ENCODE peak calls at places on chromosome 6, in five cellular contexts. R is fibroblast of mammary gland; D is Jurkat, Clone E6-1; N is astrocyte; Z is fibroblast of lung. M is an unnamed sample.

GRCh38 chr6:101851911-101852310 is 458.4 kb downstream of the GRIK2 start:
- DNase-seq in R (peak), D (no peak), N (no peak), Z (peak), M (peak)

GRCh38 chr6:136566007-136566487 is 15.8 kb upstream of the MAP7 start:
- DNase-seq in R (no peak), D (no peak), N (no peak), Z (no peak), M (no peak)

GRCh38 chr6:43175676-43176422 is 4.8 kb downstream of the SRF start:
- DNase-seq in R (no peak), D (no peak), N (no peak), Z (no peak), M (no peak)

GRCh38 chr6:169752074-169752623 is 727 bp downstream of the ERMARD start:
- DNase-seq in R (peak), D (no peak), N (no peak), Z (no peak), M (no peak)

GRCh38 chr6:20367716-20368485 is 33.8 kb upstream of the E2F3 start:
- DNase-seq in R (peak), D (no peak), N (peak), Z (no peak), M (peak)

GRCh38 chr6:141203902-141204575 is 928.7 kb upstream of the GJE1 start:
- DNase-seq in R (peak), D (no peak), N (peak), Z (peak), M (peak)

GRCh38 chr6:35905141-35905785 is 15.6 kb downstream of the SRPK1 start:
- DNase-seq in R (no peak), D (no peak), N (no peak), Z (no peak), M (no peak)

GRCh38 chr6:139409026-139409425 is 34.6 kb upstream of the CITED2 start:
- DNase-seq in R (peak), D (no peak), N (peak), Z (no peak), M (peak)

GRCh38 chr6:78598966-78599365 is 268.4 kb upstream of the IRAK1BP1 start:
- DNase-seq in R (peak), D (no peak), N (peak), Z (peak), M (peak)

GRCh38 chr6:112298816-112299281 is 44.5 kb upstream of the LAMA4 start:
- DNase-seq in R (peak), D (no peak), N (peak), Z (peak), M (peak)

GRCh38 chr6:158660331-158660730 is 10.5 kb downstream of the SYTL3 start:
- DNase-seq in R (peak), D (peak), N (no peak), Z (peak), M (peak)

GRCh38 chr6:28719275-28719940 is 193.7 kb downstream of the GPX5 start:
- DNase-seq in R (peak), D (peak), N (no peak), Z (no peak), M (peak)

GRCh38 chr6:158970640-158971291 is 29.2 kb downstream of the RSPH3 start:
- DNase-seq in R (peak), D (no peak), N (no peak), Z (no peak), M (no peak)

GRCh38 chr6:90351696-90352095 is 55.1 kb upstream of the BACH2 start:
- DNase-seq in R (peak), D (no peak), N (peak), Z (peak), M (no peak)

GRCh38 chr6:17494177-17494576 is 100.8 kb downstream of the CAP2 start:
- DNase-seq in R (no peak), D (no peak), N (no peak), Z (no peak), M (no peak)

GRCh38 chr6:35428421-35429149 is 23.6 kb upstream of the FANCE start:
- DNase-seq in R (peak), D (no peak), N (no peak), Z (peak), M (no peak)

GRCh38 chr6:127952831-127953230 is 52.0 kb upstream of the THEMIS start:
- DNase-seq in R (no peak), D (peak), N (no peak), Z (no peak), M (no peak)

GRCh38 chr6:146028250-146028789 is 542 bp upstream of the GRM1 start:
- DNase-seq in R (peak), D (no peak), N (peak), Z (peak), M (peak)

GRCh38 chr6:32047084-32047478 is 8.9 kb downstream of the CYP21A2 start:
- DNase-seq in R (peak), D (no peak), N (peak), Z (peak), M (no peak)

GRCh38 chr6:13992417-13993055 is 67.8 kb downstream of the RNF182 start:
- DNase-seq in R (peak), D (no peak), N (peak), Z (peak), M (peak)

GRCh38 chr6:79203753-79204253 is 30.7 kb downstream of the HMGN3 start:
- DNase-seq in R (no peak), D (no peak), N (no peak), Z (no peak), M (no peak)

GRCh38 chr6:48766349-48766748 is 655.4 kb upstream of the PTCHD4 start:
- DNase-seq in R (peak), D (no peak), N (peak), Z (peak), M (peak)

GRCh38 chr6:91268941-91269340 is 682.1 kb upstream of the MAP3K7 start:
- DNase-seq in R (no peak), D (no peak), N (peak), Z (peak), M (no peak)

GRCh38 chr6:159760602-159761057 is 1.2 kb upstream of the ACAT2 start:
- DNase-seq in R (peak), D (no peak), N (peak), Z (peak), M (peak)

GRCh38 chr6:63598251-63599036 is 26.2 kb downstream of the LOC128125822 start:
- DNase-seq in R (peak), D (peak), N (peak), Z (peak), M (peak)

GRCh38 chr6:43934803-43935602 is 165.0 kb downstream of the VEGFA start:
- DNase-seq in R (no peak), D (no peak), N (no peak), Z (no peak), M (no peak)

GRCh38 chr6:53413326-53413725 is 64.6 kb upstream of the ELOVL5 start:
- DNase-seq in R (no peak), D (no peak), N (no peak), Z (no peak), M (no peak)

GRCh38 chr6:150685860-150686259 is 86.2 kb downstream of the PLEKHG1 start:
- DNase-seq in R (peak), D (peak), N (no peak), Z (peak), M (peak)

GRCh38 chr6:40426341-40427066 is 160.7 kb downstream of the LRFN2 start:
- DNase-seq in R (no peak), D (no peak), N (no peak), Z (no peak), M (no peak)

GRCh38 chr6:101509556-101509955 is 116.0 kb downstream of the GRIK2 start:
- DNase-seq in R (no peak), D (no peak), N (peak), Z (no peak), M (no peak)

GRCh38 chr6:5107332-5107731 is 22.2 kb downstream of the PPP1R3G start:
- DNase-seq in R (no peak), D (no peak), N (no peak), Z (no peak), M (no peak)

GRCh38 chr6:15491255-15491985 is 171.4 kb downstream of the DTNBP1 start:
- DNase-seq in R (peak), D (peak), N (peak), Z (peak), M (peak)

GRCh38 chr6:10837692-10837996 is 695 bp downstream of the MAK start:
- DNase-seq in R (no peak), D (no peak), N (no peak), Z (no peak), M (no peak)

GRCh38 chr6:4647414-4648365 is 128.5 kb upstream of the CDYL start:
- DNase-seq in R (peak), D (peak), N (peak), Z (peak), M (peak)

GRCh38 chr6:90107721-90108364 is 188.8 kb downstream of the BACH2 start:
- DNase-seq in R (no peak), D (no peak), N (no peak), Z (no peak), M (peak)

GRCh38 chr6:146026873-146027272 is 2.0 kb upstream of the GRM1 start:
- DNase-seq in R (no peak), D (no peak), N (no peak), Z (no peak), M (no peak)

GRCh38 chr6:72631480-72631879 is 9.6 kb downstream of the KCNQ5 start:
- DNase-seq in R (peak), D (no peak), N (no peak), Z (no peak), M (no peak)

GRCh38 chr6:80544500-80545055 is 438.1 kb downstream of the BCKDHB start:
- DNase-seq in R (no peak), D (no peak), N (no peak), Z (no peak), M (no peak)

GRCh38 chr6:80543598-80544181 is 437.2 kb downstream of the BCKDHB start:
- DNase-seq in R (peak), D (no peak), N (peak), Z (peak), M (peak)

GRCh38 chr6:80547827-80548226 is 441.4 kb downstream of the BCKDHB start:
- DNase-seq in R (peak), D (no peak), N (peak), Z (peak), M (peak)

GRCh38 chr6:80543151-80543550 is 436.7 kb downstream of the BCKDHB start:
- DNase-seq in R (no peak), D (no peak), N (no peak), Z (no peak), M (no peak)

DNA sequence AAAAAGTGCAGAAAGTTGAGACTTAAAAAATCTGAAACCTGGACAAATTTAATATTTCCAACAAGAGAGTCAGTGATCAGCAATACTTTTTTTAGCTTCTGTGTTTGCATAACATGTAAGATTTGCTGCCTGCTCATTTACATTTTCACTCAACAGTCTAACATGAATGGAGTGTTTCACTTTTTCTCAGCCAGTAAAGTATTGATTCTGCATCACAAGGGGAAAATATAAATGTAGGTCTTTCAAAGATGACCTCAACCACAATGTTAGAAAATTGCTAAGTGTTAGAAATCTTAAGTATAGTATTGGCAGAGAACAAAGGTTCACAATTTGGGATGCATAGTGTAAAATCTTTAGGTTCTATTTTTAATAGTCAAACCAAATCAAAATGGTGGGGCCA is 438.9 kb downstream of the BCKDHB start:
- DNase-seq in R (no peak), D (no peak), N (no peak), Z (no peak), M (no peak)
- H3K4me3 ChIP-seq in R (no peak), D (no peak), N (no peak), Z (no peak), M (no peak)

GRCh38 chr6:147867827-147868226 is 359.3 kb downstream of the SAMD5 start:
- DNase-seq in R (no peak), D (no peak), N (no peak), Z (peak), M (no peak)

GRCh38 chr6:147870745-147871144 is 362.3 kb downstream of the SAMD5 start:
- DNase-seq in R (no peak), D (no peak), N (no peak), Z (no peak), M (no peak)

GRCh38 chr6:147868493-147869222 is 360.2 kb downstream of the SAMD5 start:
- DNase-seq in R (peak), D (no peak), N (peak), Z (peak), M (no peak)

GRCh38 chr6:147869869-147870268 is 361.4 kb downstream of the SAMD5 start:
- DNase-seq in R (no peak), D (no peak), N (no peak), Z (no peak), M (no peak)

DNA sequence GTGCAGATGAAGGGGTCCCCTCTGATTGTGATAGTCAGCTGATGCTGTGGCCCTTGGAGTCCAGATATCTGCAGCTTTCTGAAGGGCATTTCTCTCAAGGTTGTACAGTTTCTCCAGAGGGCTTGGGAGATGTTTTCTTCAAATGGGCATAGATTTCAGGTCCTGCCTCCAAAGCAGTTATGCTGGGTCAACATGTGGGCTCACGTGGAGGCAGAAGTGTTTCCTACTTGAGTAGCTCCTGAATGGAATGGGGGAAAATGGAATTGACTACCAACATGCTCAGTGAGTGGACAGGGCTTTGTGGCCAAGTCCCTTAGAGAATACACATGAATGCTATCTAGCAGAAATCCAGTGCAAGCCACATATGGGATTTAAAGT is 360.7 kb downstream of the SAMD5 start:
- DNase-seq in R (no peak), D (no peak), N (no peak), Z (no peak), M (no peak)
- H3K4me3 ChIP-seq in R (no peak), D (no peak), N (no peak), Z (no peak), M (no peak)

DNA sequence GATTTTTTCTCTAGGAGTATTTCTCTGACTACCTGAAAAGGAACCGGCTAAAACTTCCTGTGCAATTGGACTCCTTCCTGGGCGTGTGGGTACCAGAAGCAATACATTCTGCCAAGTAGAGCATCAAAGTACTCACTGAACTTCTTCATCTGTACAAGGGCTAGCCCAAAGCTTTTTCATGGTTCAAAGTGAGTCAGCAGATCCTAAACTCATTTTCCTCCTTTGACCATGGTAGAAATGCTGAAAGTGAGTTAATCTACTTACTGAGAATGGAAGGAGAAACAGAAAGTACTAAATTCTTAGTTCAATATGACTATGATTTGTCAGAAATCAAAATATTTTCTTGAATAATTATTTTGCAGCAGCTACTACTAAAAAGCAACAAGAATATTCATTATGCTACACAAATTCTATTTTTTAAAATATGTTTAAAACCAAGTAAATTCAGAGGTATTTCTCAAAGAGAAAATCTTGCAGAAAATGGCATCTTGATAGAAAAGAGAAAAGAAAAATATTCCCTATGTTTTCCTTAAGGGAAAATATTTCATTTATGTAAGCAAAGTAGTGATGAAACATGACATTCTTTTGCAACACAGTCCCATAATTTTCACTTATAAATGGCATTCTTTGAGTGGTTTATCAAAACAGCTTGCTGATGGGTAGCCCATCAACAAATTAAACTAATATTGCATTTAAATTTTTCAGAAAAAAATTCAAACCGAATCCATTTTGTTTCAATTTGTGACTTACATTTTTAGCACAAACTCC is 3.7 kb upstream of the BEND6 start:
- DNase-seq in R (peak), D (no peak), N (no peak), Z (peak), M (no peak)
- H3K4me3 ChIP-seq in R (no peak), D (no peak), N (no peak), Z (peak), M (no peak)

DNA sequence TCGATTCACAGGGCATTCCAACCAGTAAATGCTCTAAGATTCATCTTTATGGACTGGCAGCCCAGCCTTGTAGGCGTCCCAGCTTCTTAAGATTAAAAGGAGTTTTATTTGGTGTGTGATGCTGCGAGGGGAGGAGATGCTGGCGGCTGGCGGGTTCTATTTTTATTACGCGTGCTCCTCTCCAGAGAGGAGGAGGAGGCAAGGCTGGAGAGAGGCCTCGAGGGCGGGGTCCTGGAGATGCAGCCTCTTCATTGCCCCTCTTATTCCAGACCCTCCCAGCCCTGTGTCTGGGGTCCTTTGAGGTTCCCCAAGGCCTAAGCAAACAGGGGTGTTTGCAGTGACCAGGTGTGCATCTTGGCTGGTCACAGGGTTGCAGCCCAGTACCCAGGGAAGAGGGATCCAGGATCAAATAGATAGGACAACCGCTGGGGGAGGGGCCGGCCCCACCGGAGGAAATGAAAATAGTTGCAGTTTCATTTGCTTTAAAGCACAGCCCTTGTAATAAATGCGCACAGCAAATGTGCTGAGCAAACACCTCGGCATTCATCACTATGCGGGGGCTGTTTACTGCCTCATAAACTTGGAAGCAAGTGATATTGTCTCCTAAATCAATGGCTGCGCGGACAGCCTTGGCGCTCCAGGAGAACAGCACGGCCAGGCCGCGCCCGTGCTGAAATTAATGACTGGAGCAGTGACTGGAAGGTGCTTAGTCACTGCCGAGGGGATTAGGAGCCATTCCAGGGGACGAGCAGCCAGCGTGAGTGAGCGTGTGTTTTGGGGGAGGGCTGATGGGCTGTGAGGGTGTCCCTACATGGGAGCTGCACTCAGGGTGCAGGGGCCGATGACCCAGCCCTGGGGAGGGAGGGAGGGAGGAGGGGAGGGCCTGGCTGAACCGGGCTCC is 83.0 kb downstream of the TMEM242 start:
- DNase-seq in R (peak), D (no peak), N (peak), Z (no peak), M (no peak)
- H3K4me3 ChIP-seq in R (peak), D (no peak), N (peak), Z (no peak), M (no peak)

DNA sequence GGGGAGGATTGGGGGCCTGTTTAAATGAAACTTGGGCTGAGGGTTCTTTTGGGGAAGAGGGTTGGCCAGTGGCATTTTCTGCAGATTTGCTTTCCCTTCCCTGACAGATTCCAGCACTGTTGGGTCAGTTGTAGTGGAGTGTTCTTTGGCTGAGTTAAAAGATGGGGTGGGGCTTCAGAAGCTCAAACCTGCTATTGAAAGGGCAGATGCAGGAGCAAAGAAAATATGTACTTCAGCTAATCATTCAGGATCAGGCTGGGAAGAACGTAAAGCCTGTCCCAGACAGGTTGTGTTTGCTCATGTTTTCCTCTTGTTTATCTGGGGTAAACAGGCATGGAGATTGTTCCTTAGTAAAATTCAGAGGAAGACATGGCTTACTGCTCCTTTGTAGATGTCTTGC is 2.5 kb downstream of the SASH1 start:
- DNase-seq in R (no peak), D (no peak), N (no peak), Z (no peak), M (no peak)
- H3K4me3 ChIP-seq in R (no peak), D (no peak), N (no peak), Z (no peak), M (no peak)

GRCh38 chr6:24856954-24857670 is 58.4 kb upstream of the ARMH2 start:
- DNase-seq in R (no peak), D (no peak), N (no peak), Z (no peak), M (no peak)
- H3K4me3 ChIP-seq in R (no peak), D (no peak), N (no peak), Z (no peak), M (no peak)

GRCh38 chr6:3409699-3410384 is 47.0 kb downstream of the SLC22A23 start:
- DNase-seq in R (no peak), D (no peak), N (no peak), Z (no peak), M (peak)
- H3K4me3 ChIP-seq in R (no peak), D (no peak), N (no peak), Z (no peak), M (no peak)